ENCODE peak calls at places on chromosomes 5 and 9, in four cellular contexts. Y, T, E and U are unnamed samples. For H3K9me3, the result is how much of the 10 kb centered on the place peaks cover.

GRCh38 chr5:161332343-161332742 is 214.2 kb downstream of the GABRB2 start:
- DNase-seq in Y (no peak), E (no peak), T (no peak), U (no peak)

GRCh38 chr5:84255318-84255717 is 129.4 kb downstream of the EDIL3 start:
- DNase-seq in T (no peak), E (no peak), Y (no peak), U (no peak)

GRCh38 chr9:15741015-15741414 is 188.2 kb downstream of the CCDC171 start:
- DNase-seq in Y (no peak), T (no peak), E (no peak), U (no peak)

GRCh38 chr9:91187965-91188344 is 173.8 kb downstream of the AUH start:
- DNase-seq in T (no peak), E (no peak), Y (no peak), U (no peak)

GRCh38 chr5:17118631-17119030 is 98.8 kb upstream of the BASP1 start:
- DNase-seq in Y (no peak), E (no peak), T (no peak), U (no peak)

GRCh38 chr5:130571076-130571475 is 594.0 kb downstream of the HINT1 start:
- DNase-seq in T (no peak), Y (no peak), E (no peak), U (no peak)

GRCh38 chr9:18569941-18570630 is 96.1 kb downstream of the ADAMTSL1 start:
- DNase-seq in E (no peak), Y (no peak), T (no peak), U (no peak)

GRCh38 chr9:35945341-35946018 is 12.5 kb downstream of the OR2S2 start:
- DNase-seq in E (peak), T (peak), Y (peak), U (peak)

GRCh38 chr9:120267929-120268328 is 312.0 kb downstream of the CDK5RAP2 start:
- DNase-seq in Y (no peak), T (no peak), E (no peak), U (no peak)

GRCh38 chr5:4868140-4868735 is 271.9 kb upstream of the ADAMTS16 start:
- DNase-seq in E (no peak), Y (no peak), T (peak), U (no peak)

GRCh38 chr5:141560725-141561483 is 57.9 kb downstream of the DIAPH1 start:
- DNase-seq in Y (peak), E (no peak), T (no peak), U (no peak)

GRCh38 chr9:130852801-130853200 is 17.7 kb downstream of the ABL1 start:
- DNase-seq in Y (no peak), E (no peak), T (no peak), U (no peak)

GRCh38 chr5:100406640-100407039 is 128.5 kb upstream of the FAM174A start:
- DNase-seq in T (no peak), E (no peak), Y (no peak), U (no peak)

GRCh38 chr5:58635416-58635815 is 52.5 kb downstream of the RAB3C start:
- DNase-seq in T (no peak), Y (no peak), E (no peak), U (no peak)

GRCh38 chr9:94135222-94135621 is 51.0 kb downstream of the PTPDC1 start:
- DNase-seq in T (no peak), Y (no peak), E (no peak), U (no peak)

GRCh38 chr5:172245046-172245445 is 38.5 kb downstream of the UBTD2 start:
- DNase-seq in Y (no peak), T (no peak), E (no peak), U (no peak)

GRCh38 chr5:147935032-147935431 is 28.7 kb upstream of the C5orf46 start:
- DNase-seq in E (no peak), T (no peak), Y (no peak), U (no peak)

GRCh38 chr5:154276932-154277331 is 86.4 kb downstream of the GALNT10 start:
- DNase-seq in T (no peak), Y (peak), E (no peak), U (no peak)

GRCh38 chr5:73591698-73592501 is 26.4 kb downstream of the UTP15 start:
- DNase-seq in Y (no peak), T (no peak), E (no peak), U (no peak)

GRCh38 chr9:114176601-114177295 is 21.4 kb downstream of the COL27A1 start:
- DNase-seq in T (no peak), E (no peak), Y (no peak), U (no peak)

GRCh38 chr9:124792257-124792975 is 15.5 kb downstream of the OLFML2A start:
- DNase-seq in Y (no peak), T (no peak), E (no peak), U (no peak)

GRCh38 chr9:134626576-134627416 is 14.8 kb upstream of the COL5A1 start:
- DNase-seq in Y (no peak), E (no peak), T (no peak), U (no peak)

GRCh38 chr5:144583493-144584154 is 413.0 kb downstream of the KCTD16 start:
- DNase-seq in Y (no peak), T (no peak), E (no peak), U (no peak)

GRCh38 chr9:19087601-19088000 is 15.1 kb downstream of the HAUS6 start:
- DNase-seq in T (no peak), Y (no peak), E (no peak), U (no peak)

GRCh38 chr5:120655828-120656435 is 191.8 kb downstream of the PRR16 start:
- DNase-seq in Y (no peak), E (no peak), T (peak), U (no peak)

GRCh38 chr9:16515207-16515606 is 355.3 kb downstream of the BNC2 start:
- DNase-seq in Y (no peak), T (no peak), E (no peak), U (no peak)

GRCh38 chr9:37034320-37034937 is 361 bp upstream of the PAX5 start:
- DNase-seq in E (no peak), T (peak), Y (no peak), U (no peak)

GRCh38 chr5:34923694-34924461 is 5.5 kb upstream of the DNAJC21 start:
- DNase-seq in T (peak), Y (no peak), E (no peak), U (no peak)

GRCh38 chr9:134620751-134621557 is 20.6 kb upstream of the COL5A1 start:
- DNase-seq in T (no peak), Y (no peak), E (no peak), U (no peak)

GRCh38 chr9:34993502-34994428 is 4.2 kb downstream of the DNAJB5 start:
- DNase-seq in E (no peak), T (no peak), Y (peak), U (no peak)

GRCh38 chr9:134593286-134593685 is 48.3 kb upstream of the COL5A1 start:
- DNase-seq in T (no peak), Y (no peak), E (no peak), U (no peak)

GRCh38 chr5:123907349-123907748 is 395.4 kb downstream of the CSNK1G3 start:
- DNase-seq in Y (no peak), T (no peak), E (no peak), U (no peak)

GRCh38 chr5:169006206-169006605 is 294.7 kb downstream of the SLIT3 start:
- DNase-seq in T (no peak), Y (no peak), E (no peak), U (no peak)

GRCh38 chr9:110050925-110051355 is 157.0 kb downstream of the C9orf152 start:
- DNase-seq in E (no peak), T (peak), Y (no peak), U (no peak)

GRCh38 chr9:129624168-129624759 is 1.7 kb upstream of the NTMT1 start:
- DNase-seq in E (peak), Y (peak), T (peak), U (peak)

GRCh38 chr5:150272531-150272930 is 17.0 kb downstream of the CAMK2A start:
- DNase-seq in T (peak), Y (no peak), E (no peak), U (no peak)

GRCh38 chr5:157352756-157353340 is 86.9 kb downstream of the CYFIP2 start:
- DNase-seq in Y (no peak), T (no peak), E (no peak), U (no peak)

GRCh38 chr5:129098488-129099183 is 4.1 kb downstream of the ISOC1 start:
- DNase-seq in E (no peak), T (no peak), Y (no peak), U (no peak)

DNA sequence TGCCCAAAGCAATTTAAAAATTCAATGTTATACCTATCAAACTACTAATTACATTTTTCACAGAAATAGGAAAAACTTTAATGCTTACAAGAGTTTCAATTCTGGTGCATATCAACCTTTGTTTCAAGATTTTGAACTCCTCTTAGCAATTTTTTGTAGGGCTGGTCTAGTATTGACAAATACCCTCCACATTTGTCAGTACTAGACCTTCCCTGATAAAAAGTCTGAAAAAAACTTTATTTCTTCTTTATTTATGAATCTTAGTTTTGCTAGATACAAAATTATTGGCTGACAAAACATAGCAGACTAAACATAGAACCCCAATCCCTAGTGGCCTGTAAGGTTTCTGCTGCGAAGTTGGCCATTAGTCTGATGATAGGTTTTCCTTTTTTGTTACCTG is 1804.9 kb downstream of the EFNA5 start:
- DNase-seq in E (no peak), T (no peak), Y (no peak), U (no peak)
- H3K9me3 ChIP-seq in E (under half), T (under half), Y (under half), U (under half)

DNA sequence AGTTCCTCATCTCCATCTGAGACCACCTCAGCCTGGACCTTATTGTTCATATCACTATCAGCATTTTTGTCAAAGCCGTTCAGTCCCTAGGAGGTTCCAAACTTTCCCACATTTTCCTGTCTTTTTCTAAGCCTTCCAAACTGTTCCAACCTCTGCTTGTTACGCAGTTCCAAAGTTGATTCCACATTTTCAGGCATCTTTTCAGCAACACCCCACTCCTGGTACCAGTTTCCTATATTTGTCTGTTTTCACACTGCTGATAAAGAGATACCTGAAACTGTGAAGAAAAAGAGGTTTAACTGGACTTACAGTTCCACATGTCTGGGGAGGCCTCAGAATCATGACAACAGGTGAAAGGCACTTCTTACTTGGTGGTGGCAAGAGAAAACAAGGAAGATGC is 622.1 kb downstream of the MAT2B start:
- DNase-seq in Y (no peak), T (no peak), E (no peak), U (no peak)
- H3K9me3 ChIP-seq in Y (under half), T (under half), E (under half), U (under half)

GRCh38 chr5:158599132-158599531 is 500.6 kb downstream of the EBF1 start:
- DNase-seq in Y (no peak), T (no peak), E (no peak), U (no peak)

GRCh38 chr5:158602981-158603380 is 496.7 kb downstream of the EBF1 start:
- DNase-seq in T (no peak), E (no peak), Y (no peak), U (no peak)

GRCh38 chr5:158606228-158606627 is 493.5 kb downstream of the EBF1 start:
- DNase-seq in Y (no peak), E (no peak), T (no peak), U (no peak)

GRCh38 chr5:158601118-158601517 is 498.6 kb downstream of the EBF1 start:
- DNase-seq in Y (no peak), T (no peak), E (no peak), U (no peak)

GRCh38 chr5:158600679-158601078 is 499.0 kb downstream of the EBF1 start:
- DNase-seq in E (no peak), T (no peak), Y (no peak), U (no peak)
- H3K9me3 ChIP-seq in E (under half), T (under half), Y (under half), U (under half)

DNA sequence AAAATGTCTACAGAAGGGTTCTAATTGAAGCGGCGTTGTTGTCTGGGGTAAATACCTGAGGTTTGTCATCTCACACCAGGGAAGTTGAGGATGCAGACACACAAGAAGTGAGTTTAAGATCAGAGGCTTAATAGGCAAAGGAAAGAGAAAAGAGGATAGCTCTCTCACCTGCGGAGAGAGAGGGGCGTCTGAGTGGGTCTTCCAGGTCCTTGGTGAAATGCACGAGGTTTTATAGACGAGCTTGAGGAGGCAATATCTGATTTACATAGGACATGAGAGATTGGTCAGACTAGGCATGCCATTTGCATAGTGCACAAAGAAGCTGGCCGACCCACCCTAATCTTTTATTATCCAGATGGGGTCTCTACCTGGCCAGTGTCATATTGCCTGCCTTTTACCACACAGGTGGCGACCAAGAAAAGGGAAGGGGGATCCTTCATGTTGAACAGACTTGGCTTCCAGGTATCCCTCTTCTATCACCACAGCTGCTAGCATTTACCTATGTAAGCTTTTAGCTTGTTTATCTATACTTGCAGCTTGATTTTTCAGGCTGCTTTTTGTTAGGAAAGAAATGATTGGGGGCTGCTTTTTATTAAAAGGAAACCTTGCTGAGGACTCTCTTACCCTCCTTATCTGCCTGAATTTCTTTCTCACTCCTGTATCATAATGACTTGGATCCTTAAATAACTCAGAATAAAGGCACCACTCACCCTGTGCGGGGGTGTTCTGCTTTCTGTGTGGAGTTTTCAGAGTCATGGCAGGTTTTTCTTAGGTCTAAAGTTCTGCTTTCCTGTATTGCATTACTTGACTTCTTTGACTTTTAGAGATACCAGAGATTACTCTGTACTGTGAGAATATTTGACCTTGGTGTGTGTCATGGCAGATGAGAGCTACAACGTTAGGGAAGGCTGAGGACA is 9.4 kb upstream of the GLT6D1 start:
- DNase-seq in E (no peak), Y (no peak), T (no peak), U (no peak)
- H3K9me3 ChIP-seq in E (under half), Y (half or more), T (under half), U (under half)

GRCh38 chr5:27845248-27845647 is 806.9 kb upstream of the CDH9 start:
- DNase-seq in T (no peak), Y (no peak), E (no peak), U (no peak)
- H3K9me3 ChIP-seq in T (under half), Y (under half), E (under half), U (under half)

GRCh38 chr5:179089502-179089901 is 29.3 kb downstream of the ZNF354C start:
- DNase-seq in E (no peak), Y (no peak), T (no peak), U (no peak)
- H3K9me3 ChIP-seq in E (under half), Y (half or more), T (half or more), U (under half)

GRCh38 chr9:138045541-138046490 is 168.2 kb downstream of the CACNA1B start:
- DNase-seq in Y (no peak), T (no peak), E (no peak), U (no peak)
- H3K9me3 ChIP-seq in Y (under half), T (under half), E (under half), U (under half)